ENCODE peak calls at places on chromosome 9, in seven cellular contexts. J, S, D, N, M, Y and F are unnamed samples.

GRCh38 chr9:126016579-126017290 is 269.6 kb downstream of the PBX3 start:
- DNase-seq in J (no peak), S (no peak), D (no peak), N (no peak), M (no peak), Y (no peak), F (peak)

GRCh38 chr9:15211994-15212501 is 95.0 kb downstream of the TTC39B start:
- DNase-seq in J (no peak), S (no peak), D (no peak), N (peak), M (no peak), Y (no peak), F (no peak)

GRCh38 chr9:89555426-89556375 is 49.1 kb upstream of the GADD45G start:
- DNase-seq in J (no peak), S (no peak), D (no peak), N (no peak), M (no peak), Y (no peak), F (no peak)

GRCh38 chr9:79701651-79702050 is 129.9 kb downstream of the TLE4 start:
- DNase-seq in J (no peak), S (no peak), D (no peak), N (no peak), M (no peak), Y (no peak), F (no peak)

GRCh38 chr9:113632776-113633590 is 169.5 kb downstream of the RGS3 start:
- DNase-seq in J (no peak), S (no peak), D (peak), N (peak), M (no peak), Y (no peak), F (no peak)

GRCh38 chr9:99296375-99296951 is 74.4 kb downstream of the SEC61B start:
- DNase-seq in J (peak), S (no peak), D (no peak), N (no peak), M (peak), Y (peak), F (no peak)

GRCh38 chr9:17005085-17005484 is 129.8 kb upstream of the CNTLN start:
- DNase-seq in J (peak), S (peak), D (peak), N (peak), M (peak), Y (peak), F (no peak)

GRCh38 chr9:15104826-15105420 is 194.7 kb upstream of the FREM1 start:
- DNase-seq in J (peak), S (peak), D (peak), N (peak), M (no peak), Y (no peak), F (no peak)

GRCh38 chr9:15834541-15834940 is 281.7 kb downstream of the CCDC171 start:
- DNase-seq in J (no peak), S (no peak), D (no peak), N (peak), M (no peak), Y (no peak), F (no peak)

GRCh38 chr9:127095416-127095815 is 27.0 kb downstream of the ANGPTL2 start:
- DNase-seq in J (no peak), S (no peak), D (peak), N (no peak), M (no peak), Y (no peak), F (no peak)

GRCh38 chr9:103407260-103407659 is 412.1 kb downstream of the CYLC2 start:
- DNase-seq in J (no peak), S (no peak), D (no peak), N (no peak), M (no peak), Y (no peak), F (no peak)

GRCh38 chr9:3804148-3804547 is 278.3 kb upstream of the RFX3 start:
- DNase-seq in J (no peak), S (no peak), D (no peak), N (peak), M (no peak), Y (no peak), F (no peak)

GRCh38 chr9:137195525-137196220 is 4.9 kb downstream of the TPRN start:
- DNase-seq in J (no peak), S (no peak), D (no peak), N (no peak), M (peak), Y (no peak), F (no peak)

GRCh38 chr9:121404906-121405305 is 34.9 kb upstream of the STOM start:
- DNase-seq in J (no peak), S (no peak), D (no peak), N (no peak), M (no peak), Y (no peak), F (no peak)

GRCh38 chr9:7366121-7366520 is 433.5 kb downstream of the DMAC1 start:
- DNase-seq in J (no peak), S (no peak), D (no peak), N (peak), M (no peak), Y (no peak), F (no peak)

GRCh38 chr9:83981126-83981871 is 694 bp downstream of the RMI1 start:
- DNase-seq in J (peak), S (peak), D (peak), N (peak), M (no peak), Y (peak), F (no peak)

GRCh38 chr9:21591221-21592062 is 109.3 kb upstream of the IFNE start:
- DNase-seq in J (peak), S (peak), D (peak), N (peak), M (no peak), Y (peak), F (peak)

GRCh38 chr9:137524161-137524560 is 26.0 kb downstream of the PNPLA7 start:
- DNase-seq in J (no peak), S (no peak), D (no peak), N (no peak), M (no peak), Y (no peak), F (no peak)

GRCh38 chr9:91151014-91151740 is 210.5 kb downstream of the AUH start:
- DNase-seq in J (no peak), S (no peak), D (no peak), N (peak), M (no peak), Y (no peak), F (no peak)

GRCh38 chr9:101354143-101354764 is 30.6 kb downstream of the BAAT start:
- DNase-seq in J (no peak), S (peak), D (no peak), N (no peak), M (no peak), Y (no peak), F (no peak)

GRCh38 chr9:131817627-131818026 is 77.8 kb upstream of the RAPGEF1 start:
- DNase-seq in J (no peak), S (peak), D (no peak), N (no peak), M (no peak), Y (no peak), F (no peak)

GRCh38 chr9:114836769-114837168 is 30.9 kb upstream of the TNFSF15 start:
- DNase-seq in J (no peak), S (no peak), D (no peak), N (no peak), M (no peak), Y (no peak), F (no peak)

GRCh38 chr9:129549684-129550083 is 71.2 kb downstream of the C9orf50 start:
- DNase-seq in J (no peak), S (peak), D (peak), N (no peak), M (peak), Y (no peak), F (no peak)

GRCh38 chr9:125476645-125477044 is 215.0 kb downstream of the GAPVD1 start:
- DNase-seq in J (peak), S (no peak), D (no peak), N (no peak), M (no peak), Y (no peak), F (no peak)

GRCh38 chr9:132214027-132214622 is 52.3 kb downstream of the NTNG2 start:
- DNase-seq in J (peak), S (peak), D (peak), N (peak), M (peak), Y (peak), F (no peak)

GRCh38 chr9:100126423-100126822 is 27.4 kb downstream of the INVS start:
- DNase-seq in J (no peak), S (no peak), D (no peak), N (no peak), M (no peak), Y (no peak), F (no peak)

GRCh38 chr9:136944094-136944518 is 432 bp downstream of the FBXW5 start:
- DNase-seq in J (no peak), S (no peak), D (peak), N (peak), M (no peak), Y (no peak), F (peak)

GRCh38 chr9:122498883-122499288 is 11.7 kb upstream of the OR1J2 start:
- DNase-seq in J (peak), S (peak), D (peak), N (peak), M (no peak), Y (no peak), F (no peak)

GRCh38 chr9:36872641-36873040 is 161.4 kb downstream of the PAX5 start:
- DNase-seq in J (no peak), S (no peak), D (no peak), N (no peak), M (no peak), Y (no peak), F (no peak)

GRCh38 chr9:120942186-120943001 is 15.8 kb upstream of the TRAF1 start:
- DNase-seq in J (peak), S (peak), D (peak), N (no peak), M (no peak), Y (no peak), F (no peak)

GRCh38 chr9:22815246-22815645 is 368.6 kb downstream of the DMRTA1 start:
- DNase-seq in J (no peak), S (no peak), D (no peak), N (no peak), M (no peak), Y (no peak), F (no peak)

GRCh38 chr9:36765468-36766341 is 193.0 kb downstream of the MELK start:
- DNase-seq in J (peak), S (peak), D (peak), N (peak), M (peak), Y (peak), F (no peak)

GRCh38 chr9:68983008-68983411 is 30.9 kb downstream of the PRKACG start:
- DNase-seq in J (no peak), S (no peak), D (no peak), N (no peak), M (no peak), Y (no peak), F (no peak)

GRCh38 chr9:121067655-121068054 is 7.1 kb upstream of the CNTRL start:
- DNase-seq in J (no peak), S (no peak), D (no peak), N (no peak), M (no peak), Y (no peak), F (no peak)

GRCh38 chr9:127977877-127978647 is 2.7 kb downstream of the EEIG1 start:
- DNase-seq in J (peak), S (peak), D (peak), N (peak), M (no peak), Y (peak), F (no peak)

GRCh38 chr9:136438909-136439549 is 616 bp downstream of the INPP5E start:
- DNase-seq in J (peak), S (peak), D (peak), N (peak), M (peak), Y (no peak), F (peak)

GRCh38 chr9:72931437-72931836 is 21.4 kb downstream of the ALDH1A1 start:
- DNase-seq in J (no peak), S (no peak), D (no peak), N (no peak), M (no peak), Y (no peak), F (no peak)

GRCh38 chr9:128575469-128575868 is 23.1 kb downstream of the SPTAN1 start:
- DNase-seq in J (no peak), S (no peak), D (no peak), N (no peak), M (no peak), Y (no peak), F (no peak)

GRCh38 chr9:94920439-94920951 is 194.0 kb downstream of the AOPEP start:
- DNase-seq in J (no peak), S (peak), D (peak), N (peak), M (no peak), Y (no peak), F (no peak)

GRCh38 chr9:82570226-82570625 is 492.7 kb downstream of the RASEF start:
- DNase-seq in J (no peak), S (peak), D (no peak), N (peak), M (no peak), Y (no peak), F (no peak)

DNA sequence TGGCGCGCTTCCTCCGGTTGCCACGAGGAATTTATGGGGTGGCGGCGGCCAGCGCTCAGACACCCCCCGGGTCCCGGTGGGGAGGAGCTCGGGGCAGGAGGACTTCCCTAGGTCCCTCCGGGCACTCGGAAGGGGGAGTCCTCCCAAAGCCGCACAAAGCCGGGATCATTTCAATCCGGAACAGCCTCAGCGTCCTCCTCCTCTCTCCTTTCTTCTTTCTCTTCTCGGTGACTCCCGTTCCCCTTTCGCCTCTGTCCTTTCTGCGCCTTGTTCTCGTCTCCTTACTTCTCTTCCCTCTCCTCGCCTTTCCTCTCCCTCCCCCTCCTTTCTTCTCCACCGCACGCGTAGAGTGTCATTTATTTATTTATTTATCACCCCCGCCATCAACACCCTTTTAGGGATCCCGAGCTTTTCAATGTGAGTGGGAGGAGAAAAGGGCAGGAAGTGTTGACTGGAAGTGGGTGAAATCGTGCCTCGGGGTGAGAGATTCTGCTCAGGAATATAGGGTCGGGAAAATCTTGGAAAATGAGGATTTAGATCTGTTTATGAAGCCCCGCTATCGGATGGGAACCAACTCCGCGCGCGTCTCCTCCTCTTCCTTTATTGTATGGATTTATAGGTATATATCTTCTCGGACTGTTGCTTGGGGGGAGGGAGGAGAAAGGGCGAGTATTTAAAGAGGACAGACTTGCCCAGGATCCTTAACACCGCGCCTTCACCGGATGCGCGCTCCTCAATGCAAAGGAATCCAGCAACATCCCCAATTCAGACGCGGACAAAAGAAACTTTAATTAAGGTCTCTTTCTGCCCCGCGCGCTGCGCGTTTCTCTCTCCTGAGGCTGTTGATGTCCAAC is 2.0 kb upstream of the ZNF462 start:
- DNase-seq in J (peak), S (peak), D (peak), N (peak), M (no peak), Y (no peak), F (no peak)
- H3K27ac ChIP-seq in J (peak), S (peak), D (peak), N (peak), M (peak), Y (peak), F (peak)

DNA sequence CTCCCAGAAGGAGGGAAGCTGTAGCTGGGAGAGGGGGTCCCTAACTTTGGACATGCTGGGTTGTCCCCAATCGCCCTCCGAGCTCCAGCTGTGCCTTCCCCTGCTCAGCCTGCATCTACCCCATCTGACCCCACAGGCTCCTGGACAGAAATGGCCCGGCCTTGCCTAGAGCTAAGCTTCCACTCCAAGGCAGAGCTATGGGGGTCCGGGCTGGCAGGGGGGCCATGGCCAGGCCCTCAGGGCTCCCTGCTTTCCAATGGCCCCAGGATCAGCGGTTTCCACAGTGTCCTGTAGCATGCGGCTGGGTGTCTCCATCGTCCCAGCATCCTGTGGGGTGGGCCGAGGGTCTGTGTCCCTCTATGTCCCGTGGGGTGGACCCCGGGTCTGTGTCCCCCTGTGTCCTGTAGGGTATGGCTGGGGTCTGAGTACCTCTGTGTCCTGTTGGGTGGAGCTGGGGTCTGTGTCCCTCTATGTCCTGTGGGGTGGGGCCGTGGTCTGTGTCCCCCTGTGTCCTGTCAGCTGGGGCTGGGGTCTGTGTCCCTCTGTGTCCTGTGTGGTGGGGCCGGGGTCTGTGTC is 130.6 kb downstream of the RXRA start:
- DNase-seq in J (no peak), S (no peak), D (no peak), N (no peak), M (no peak), Y (peak), F (no peak)
- TF ChIP-seq CTCF in J (no peak), S (no peak), D (no peak), N (no peak), M (no peak), Y (no peak), F (no peak)

GRCh38 chr9:112310826-112311225 is 22.6 kb downstream of the PTBP3 start:
- DNase-seq in J (peak), S (no peak), D (no peak), N (no peak), M (no peak), Y (no peak), F (no peak)
- H3K4me3 ChIP-seq in J (no peak), S (no peak), D (peak), N (no peak), M (no peak), Y (no peak), F (no peak)

GRCh38 chr9:76985581-76985980 is 33.9 kb upstream of the FOXB2 start:
- DNase-seq in J (no peak), S (no peak), D (no peak), N (no peak), M (no peak), Y (no peak), F (no peak)

GRCh38 chr9:76987594-76988200 is 31.8 kb upstream of the FOXB2 start:
- DNase-seq in J (peak), S (peak), D (peak), N (peak), M (no peak), Y (no peak), F (no peak)

GRCh38 chr9:76980566-76980965 is 38.9 kb upstream of the FOXB2 start:
- DNase-seq in J (no peak), S (no peak), D (no peak), N (no peak), M (no peak), Y (no peak), F (no peak)

GRCh38 chr9:76988941-76989340 is 30.5 kb upstream of the FOXB2 start:
- DNase-seq in J (no peak), S (no peak), D (no peak), N (no peak), M (no peak), Y (no peak), F (no peak)

DNA sequence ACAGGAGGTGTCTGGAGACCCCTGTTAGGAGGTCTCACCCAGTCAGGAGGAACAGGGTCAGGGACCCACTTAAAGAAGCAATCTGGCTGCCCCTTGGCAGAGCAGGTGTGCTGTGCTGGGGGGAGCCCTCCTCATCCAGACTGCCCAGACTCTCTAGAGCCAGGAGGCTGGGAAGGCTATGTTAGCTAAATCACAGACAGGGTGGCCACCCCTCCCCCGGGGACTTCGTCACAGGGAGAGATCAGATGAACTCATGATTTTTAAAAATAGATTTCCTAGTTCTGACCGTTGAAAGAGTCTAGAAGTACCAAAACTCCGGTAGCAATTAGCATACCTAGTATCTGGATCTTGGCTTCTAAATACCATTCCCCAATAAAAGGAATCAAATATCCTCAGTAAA is 35.0 kb upstream of the FOXB2 start:
- DNase-seq in J (no peak), S (no peak), D (no peak), N (no peak), M (no peak), Y (no peak), F (no peak)
- H3K27ac ChIP-seq in J (no peak), S (no peak), D (no peak), N (no peak), M (no peak), Y (no peak), F (no peak)

GRCh38 chr9:74610523-74611061 is 113.5 kb downstream of the RORB start:
- DNase-seq in J (no peak), S (no peak), D (no peak), N (no peak), M (no peak), Y (no peak), F (no peak)

DNA sequence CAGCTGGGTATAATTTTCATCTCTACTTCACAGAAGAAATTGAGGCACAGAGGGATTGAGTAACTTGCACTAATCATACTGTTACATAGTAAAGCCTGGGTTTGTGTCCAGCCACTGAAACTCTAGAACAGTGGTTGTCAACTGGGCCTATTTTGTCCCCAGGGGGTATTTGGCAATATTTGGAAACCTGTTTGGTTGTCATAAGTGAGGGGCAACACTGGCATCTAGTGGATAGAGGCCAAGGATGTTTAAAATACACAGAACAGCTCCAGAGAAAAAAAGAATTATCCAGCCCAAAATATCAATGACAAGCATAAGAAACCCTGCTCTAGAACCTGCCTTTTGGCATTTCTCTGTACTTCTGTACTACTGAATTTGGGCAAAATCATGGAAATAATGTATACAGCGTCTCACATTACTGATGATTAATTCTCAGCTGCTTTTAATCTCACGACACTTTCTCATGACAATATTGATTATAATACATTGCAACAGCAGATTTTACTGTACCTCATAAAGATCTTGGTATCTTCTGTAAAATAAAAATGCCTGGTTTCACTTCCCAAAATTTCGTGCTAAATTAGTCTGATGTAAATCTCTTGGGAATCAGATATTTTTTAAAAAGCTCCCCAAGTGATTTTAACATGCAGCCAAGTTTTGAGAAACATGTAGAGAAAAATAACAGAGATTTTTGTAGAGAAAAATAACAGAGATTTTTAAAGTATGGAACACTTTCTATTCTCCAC is 112.7 kb downstream of the RORB start:
- DNase-seq in J (peak), S (peak), D (no peak), N (no peak), M (no peak), Y (no peak), F (no peak)
- TF ChIP-seq CTCF in J (peak), S (no peak), D (peak), N (no peak), M (no peak), Y (no peak), F (no peak)